ENCODE peak calls at places on chromosomes 6 and 20, in four cellular contexts. B is H9, W is neural progenitor cell, H is endothelial cell of umbilical vein. R is an unnamed sample.

GRCh38 chr6:9140181-9140580 is 704.8 kb upstream of the SLC35B3 start:
- DNase-seq in B (no peak), H (no peak), W (no peak), R (no peak)

GRCh38 chr6:41939091-41939847 is 2.3 kb downstream of the CCND3 start:
- DNase-seq in H (no peak), B (peak), W (peak), R (peak)

GRCh38 chr6:49980898-49981297 is 11.5 kb upstream of the DEFB113 start:
- DNase-seq in B (no peak), W (no peak), H (no peak), R (no peak)

GRCh38 chr6:74925683-74926082 is 280.2 kb downstream of the COL12A1 start:
- DNase-seq in B (no peak), W (no peak), H (no peak), R (no peak)

GRCh38 chr6:150711584-150712501 is 112.2 kb downstream of the PLEKHG1 start:
- DNase-seq in W (no peak), B (no peak), H (no peak), R (no peak)

GRCh38 chr6:122996797-122997520 is 924 bp downstream of the CLVS2 start:
- DNase-seq in B (no peak), H (no peak), W (peak), R (no peak)

GRCh38 chr6:152309648-152310047 is 327.5 kb downstream of the SYNE1 start:
- DNase-seq in W (no peak), B (peak), H (no peak), R (peak)

GRCh38 chr6:30940361-30941001 is at the start of gene MUCL3:
- DNase-seq in H (no peak), B (no peak), W (no peak), R (no peak)

GRCh38 chr6:4931530-4932505 is 72.0 kb downstream of the RPP40 start:
- DNase-seq in W (peak), B (no peak), H (no peak), R (no peak)

GRCh38 chr20:61933481-61933950 is 132.2 kb downstream of the TAF4 start:
- DNase-seq in W (no peak), B (no peak), H (no peak), R (no peak)

GRCh38 chr6:123171341-123171740 is 175.3 kb downstream of the CLVS2 start:
- DNase-seq in B (no peak), H (no peak), W (no peak), R (no peak)

GRCh38 chr6:86142326-86142725 is 499.6 kb upstream of the SYNCRIP start:
- DNase-seq in B (no peak), W (no peak), H (no peak), R (no peak)

GRCh38 chr20:45704969-45705637 is at the start of gene WFDC10B:
- DNase-seq in H (no peak), W (no peak), B (no peak), R (no peak)

GRCh38 chr20:63140683-63141433 is 75.1 kb downstream of the YTHDF1 start:
- DNase-seq in W (no peak), B (no peak), H (no peak), R (no peak)

GRCh38 chr20:4916991-4917881 is 84.1 kb downstream of the SLC23A2 start:
- DNase-seq in B (no peak), H (no peak), W (peak), R (peak)

GRCh38 chr20:63163596-63164560 is 52.1 kb downstream of the YTHDF1 start:
- DNase-seq in W (peak), B (no peak), H (no peak), R (no peak)

GRCh38 chr20:10239954-10240353 is 21.3 kb downstream of the SNAP25 start:
- DNase-seq in W (no peak), H (peak), B (no peak), R (no peak)

GRCh38 chr20:57465943-57466342 is 59.0 kb downstream of the CTCFL start:
- DNase-seq in W (no peak), H (no peak), B (no peak), R (no peak)

GRCh38 chr6:157236040-157236725 is 87.1 kb downstream of the TMEM242 start:
- DNase-seq in B (no peak), W (peak), H (no peak), R (no peak)

GRCh38 chr6:137352859-137353258 is 133.7 kb upstream of the IFNGR1 start:
- DNase-seq in H (no peak), B (no peak), W (no peak), R (no peak)

DNA sequence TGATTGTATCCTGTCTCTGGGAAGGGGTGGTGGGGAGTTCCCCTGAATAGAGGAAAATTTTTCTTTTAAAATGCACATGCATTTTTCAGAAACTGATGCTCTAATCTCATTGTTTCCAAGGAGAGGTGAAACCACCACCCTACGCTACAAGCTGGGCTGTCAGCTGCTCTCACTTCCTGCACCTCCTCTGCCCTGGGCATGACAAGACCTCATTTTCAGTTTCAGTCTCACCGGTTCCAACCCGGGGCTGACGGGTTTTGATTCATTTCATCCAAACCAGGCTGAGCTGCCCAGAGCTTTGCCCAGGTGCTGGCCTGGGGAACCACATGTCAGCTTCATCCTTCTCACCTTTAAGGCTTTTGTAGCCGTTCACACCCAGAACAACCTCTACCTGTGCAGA is 99.7 kb downstream of the EYA2 start:
- DNase-seq in B (no peak), H (no peak), W (no peak), R (no peak)
- H3K4me2 ChIP-seq in B (no peak), H (no peak), W (no peak), R (no peak)

DNA sequence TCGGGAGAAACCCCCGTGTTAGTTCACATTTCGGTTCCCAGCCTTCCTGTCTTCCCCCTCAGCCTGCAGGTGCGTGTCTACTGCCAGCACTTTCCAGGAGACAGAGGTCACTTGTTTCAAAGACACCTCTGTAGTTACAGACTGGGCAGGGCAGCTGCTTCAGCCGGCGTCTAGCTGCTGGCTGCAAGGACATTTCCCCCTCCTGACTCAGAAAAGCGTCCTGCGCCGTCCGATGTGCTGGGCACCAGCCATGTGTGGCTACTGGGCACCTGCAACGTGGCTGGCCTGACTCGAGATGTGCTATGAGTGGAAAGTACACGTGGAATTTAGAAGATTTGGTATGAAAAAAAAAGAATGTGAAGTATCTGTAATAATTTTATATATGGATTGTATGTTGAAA is 37.6 kb downstream of the RRBP1 start:
- DNase-seq in W (no peak), B (no peak), H (no peak), R (peak)
- TF ChIP-seq CTCF in W (no peak), B (no peak), H (no peak), R (no peak)

GRCh38 chr20:41308726-41309413 is 8.7 kb downstream of the ZHX3 start:
- DNase-seq in W (no peak), H (no peak), B (no peak), R (no peak)
- H3K4me2 ChIP-seq in W (no peak), H (no peak), B (no peak), R (peak)

GRCh38 chr6:7143161-7143974 is 35.6 kb downstream of the RREB1 start:
- DNase-seq in H (no peak), W (no peak), B (no peak), R (no peak)
- TF ChIP-seq CTCF in H (no peak), W (peak), B (no peak), R (peak)

GRCh38 chr20:18856873-18857272 is 43.3 kb downstream of the SCP2D1 start:
- DNase-seq in B (peak), W (peak), H (no peak), R (no peak)
- H3K4me2 ChIP-seq in B (no peak), W (no peak), H (no peak), R (no peak)

GRCh38 chr20:24705486-24705885 is 236.1 kb downstream of the SYNDIG1 start:
- DNase-seq in W (no peak), B (no peak), H (no peak), R (no peak)
- TF ChIP-seq CTCF in W (no peak), B (no peak), H (no peak), R (no peak)

GRCh38 chr6:36126553-36127458 is 3.5 kb upstream of the MAPK13 start:
- DNase-seq in B (no peak), H (peak), W (no peak), R (peak)

GRCh38 chr6:36123270-36124139 is 6.8 kb upstream of the MAPK13 start:
- DNase-seq in H (peak), W (peak), B (peak), R (peak)

GRCh38 chr6:36125575-36125974 is 4.7 kb upstream of the MAPK13 start:
- DNase-seq in B (no peak), H (no peak), W (no peak), R (no peak)

GRCh38 chr6:36126121-36126520 is 4.2 kb upstream of the MAPK13 start:
- DNase-seq in B (no peak), W (no peak), H (no peak), R (no peak)

DNA sequence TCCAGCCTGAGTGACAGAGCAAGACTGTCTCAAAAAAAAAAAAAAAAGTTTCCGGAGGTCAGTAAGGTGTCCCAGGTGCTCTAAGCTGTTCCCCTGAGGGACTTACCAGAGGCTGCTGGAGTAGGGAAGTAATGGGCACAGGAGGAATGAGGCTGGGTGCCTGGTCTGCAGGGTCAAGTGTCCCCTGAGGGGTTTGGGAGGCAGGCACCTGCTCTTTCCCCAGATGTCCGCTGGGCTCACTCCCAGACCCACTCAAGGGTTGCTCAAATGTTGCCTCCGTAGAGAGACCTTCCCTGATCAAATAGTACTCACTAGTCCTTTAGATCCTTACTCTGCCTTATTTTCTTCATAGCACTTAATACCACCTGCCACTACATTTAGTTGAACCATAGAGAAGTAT is 5.4 kb upstream of the MAPK13 start:
- DNase-seq in W (no peak), B (no peak), H (no peak), R (no peak)
- H3K4me2 ChIP-seq in W (no peak), B (no peak), H (no peak), R (no peak)

DNA sequence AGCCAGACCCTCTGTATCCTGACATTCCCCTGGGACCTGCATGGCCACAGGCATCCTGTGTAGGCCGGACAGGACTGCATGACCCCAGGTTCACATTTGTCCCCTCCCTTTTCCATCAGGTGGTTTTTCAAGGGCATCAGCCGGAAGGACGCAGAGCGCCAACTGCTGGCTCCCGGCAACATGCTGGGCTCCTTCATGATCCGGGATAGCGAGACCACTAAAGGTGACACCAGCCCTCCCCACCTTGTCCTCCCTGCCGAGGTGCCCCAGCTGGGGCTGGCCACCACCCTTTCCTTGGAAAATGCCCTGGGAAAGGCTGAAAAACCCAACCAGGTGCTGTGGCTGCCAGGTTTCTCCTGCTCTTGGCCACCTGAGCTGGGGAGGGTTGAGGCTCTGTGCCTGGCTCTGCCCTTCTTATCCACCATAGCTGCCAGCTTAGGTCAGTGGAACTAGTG is 27.6 kb downstream of the HCK start:
- DNase-seq in B (peak), W (no peak), H (no peak), R (no peak)
- TF ChIP-seq CTCF in B (peak), W (no peak), H (no peak), R (no peak)

DNA sequence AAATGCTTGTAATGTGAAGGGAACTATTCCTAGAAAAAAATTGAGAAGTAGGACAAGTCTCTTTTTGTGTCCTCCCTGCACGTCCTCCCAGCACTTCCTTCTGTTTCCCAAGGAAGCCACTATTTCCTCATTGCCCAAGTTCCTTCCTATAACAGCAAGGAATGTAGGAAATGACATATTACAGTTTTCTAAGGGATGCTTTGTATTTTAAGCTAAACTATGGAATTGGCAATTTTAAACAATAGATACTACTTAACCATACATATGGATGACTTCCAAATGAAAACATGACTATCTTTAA is 946.3 kb upstream of the CITED2 start:
- DNase-seq in H (peak), B (no peak), W (no peak), R (no peak)
- H3K4me2 ChIP-seq in H (no peak), B (no peak), W (no peak), R (no peak)

DNA sequence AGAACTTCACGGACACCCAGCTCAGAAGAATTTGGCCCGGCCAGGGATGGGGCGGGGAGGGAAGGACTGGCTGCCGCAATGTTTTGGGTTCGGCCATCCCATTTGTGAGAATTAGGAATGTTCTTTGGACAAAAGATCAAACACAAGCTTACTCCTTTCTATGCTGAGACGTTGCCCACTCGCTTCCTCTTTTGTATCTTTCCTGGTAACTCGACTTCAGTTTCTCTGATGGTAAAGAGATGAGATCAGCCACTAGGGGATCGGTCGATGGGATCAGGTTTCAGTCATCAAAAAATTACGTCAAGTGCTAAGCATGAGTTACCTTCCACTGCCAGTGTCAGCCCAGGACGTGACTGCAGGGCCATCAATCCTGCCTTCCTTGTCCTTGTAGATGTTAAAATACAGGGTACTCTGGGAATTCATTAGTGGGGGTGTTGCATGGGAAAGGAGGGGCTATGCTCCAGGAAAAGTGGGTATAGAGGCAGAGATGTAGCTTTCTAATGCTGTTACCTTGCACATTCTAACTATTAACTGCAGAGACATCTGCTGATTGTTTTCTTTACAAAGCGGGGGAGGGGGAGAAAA is 190.2 kb downstream of the TSHZ2 start:
- DNase-seq in B (peak), H (no peak), W (peak), R (peak)
- TF ChIP-seq CTCF in B (peak), H (no peak), W (peak), R (peak)

R was measured in astrocyte.